ENCODE peak calls at places on chromosomes 2 and 18, in eight cellular contexts. W, A, R, S, H, E, I and N are unnamed samples.

GRCh38 chr2:189254268-189254883 is 74.8 kb upstream of the COL5A2 start:
- DNase-seq in W (peak), R (peak), S (peak), H (peak), A (no peak), I (peak), E (peak), N (no peak)

GRCh38 chr2:234309431-234309830 is 187.4 kb downstream of the ARL4C start:
- DNase-seq in E (no peak), H (no peak), A (no peak), I (no peak), S (no peak), W (no peak), R (no peak), N (no peak)

GRCh38 chr2:105330681-105331375 is 1.3 kb upstream of the TGFBRAP1 start:
- DNase-seq in I (no peak), R (no peak), H (no peak), A (no peak), E (no peak), S (no peak), W (no peak), N (no peak)

GRCh38 chr2:225100856-225101294 is 58.6 kb upstream of the DOCK10 start:
- DNase-seq in H (no peak), A (no peak), R (no peak), W (no peak), S (no peak), E (peak), I (peak), N (no peak)

GRCh38 chr2:74367789-74368188 is 12.3 kb downstream of the DCTN1 start:
- DNase-seq in H (no peak), W (no peak), S (no peak), E (no peak), R (no peak), I (no peak), A (no peak), N (no peak)

GRCh38 chr18:56927795-56928194 is 219.1 kb upstream of the BOD1L2 start:
- DNase-seq in I (no peak), A (no peak), E (no peak), W (no peak), R (no peak), S (no peak), H (no peak), N (no peak)

GRCh38 chr2:119484834-119485233 is 39.4 kb downstream of the SCTR start:
- DNase-seq in E (no peak), W (no peak), R (no peak), I (no peak), H (no peak), S (no peak), A (peak), N (no peak)

GRCh38 chr18:52582516-52582915 is 242.5 kb downstream of the DCC start:
- DNase-seq in I (no peak), H (no peak), R (no peak), E (no peak), W (no peak), S (no peak), A (no peak), N (no peak)

GRCh38 chr18:22475426-22476100 is 57.8 kb upstream of the CTAGE1 start:
- DNase-seq in A (no peak), E (no peak), R (no peak), S (no peak), I (no peak), W (no peak), H (no peak), N (no peak)

GRCh38 chr2:236503100-236503499 is 66.5 kb upstream of the ACKR3 start:
- DNase-seq in E (peak), H (no peak), W (no peak), R (no peak), I (no peak), A (peak), S (no peak), N (no peak)
- TF ChIP-seq CTCF in E (no peak), H (no peak), W (no peak), R (no peak), I (peak), A (no peak), S (no peak), N (no peak)

DNA sequence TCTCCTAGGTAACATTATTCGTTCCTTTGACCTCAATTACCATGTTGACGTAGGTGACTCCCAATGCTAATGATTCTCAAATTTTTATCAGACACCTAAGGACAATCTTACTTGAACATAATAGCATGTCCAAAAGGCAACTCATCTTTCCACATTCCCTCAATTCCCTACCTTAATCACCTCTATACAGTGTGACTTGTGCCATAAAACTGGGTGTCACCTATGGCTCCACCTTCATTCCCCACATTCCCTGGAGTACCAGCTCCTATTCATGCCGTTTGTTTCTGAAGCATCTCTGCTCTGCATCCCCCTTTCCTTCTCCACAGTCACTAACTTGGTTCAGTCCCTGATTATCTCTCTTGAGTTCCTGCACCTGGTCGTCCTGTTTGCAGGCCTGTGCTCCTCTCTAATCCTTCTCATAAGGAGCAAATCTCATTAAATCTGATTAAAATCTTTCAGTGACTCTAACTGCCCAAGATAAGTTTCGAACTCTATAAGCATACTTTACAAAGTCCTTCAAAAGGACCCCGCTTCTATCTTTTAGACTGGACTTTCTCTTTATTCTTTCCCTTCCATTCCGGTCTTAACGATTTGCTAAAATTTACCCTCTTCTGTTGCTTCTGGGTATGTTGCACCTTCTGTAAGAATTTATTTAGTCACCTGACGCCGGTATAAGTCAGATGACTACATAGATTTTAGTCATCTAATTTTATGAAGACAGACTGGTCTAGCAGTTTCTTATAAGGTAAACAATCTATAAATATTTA is 128.7 kb downstream of the OSBPL1A start:
- DNase-seq in A (no peak), I (no peak), E (no peak), S (peak), R (no peak), W (no peak), H (no peak), N (no peak)
- H3K4me3 ChIP-seq in A (peak), I (no peak), E (no peak), S (peak), R (no peak), W (no peak), H (no peak), N (no peak)

GRCh38 chr18:28189400-28190239 is 12.7 kb upstream of the CDH2 start:
- DNase-seq in E (peak), H (no peak), W (no peak), A (no peak), S (no peak), I (no peak), R (no peak), N (no peak)
- TF ChIP-seq CTCF in E (peak), H (peak), W (peak), A (peak), S (peak), I (peak), R (peak), N (no peak)

GRCh38 chr2:196330645-196331044 is 159.3 kb upstream of the STK17B start:
- DNase-seq in S (no peak), A (no peak), I (no peak), W (no peak), R (no peak), H (no peak), E (no peak), N (no peak)
- H3K4me3 ChIP-seq in S (no peak), A (no peak), I (no peak), W (no peak), R (no peak), H (no peak), E (no peak), N (no peak)

GRCh38 chr2:231708050-231708772 is at the start of gene PTMA:
- DNase-seq in H (peak), E (peak), I (peak), R (peak), S (peak), W (peak), A (peak), N (peak)

GRCh38 chr2:231707625-231708049 is 688 bp upstream of the PTMA start:
- DNase-seq in I (no peak), W (no peak), H (peak), A (no peak), E (peak), R (no peak), S (no peak), N (no peak)

GRCh38 chr2:231709981-231710750 is 1.8 kb downstream of the PTMA start:
- DNase-seq in A (no peak), W (peak), R (peak), I (no peak), E (peak), H (peak), S (peak), N (peak)

GRCh38 chr2:231709636-231709980 is 1.3 kb downstream of the PTMA start:
- DNase-seq in W (peak), E (peak), I (no peak), S (peak), A (no peak), R (peak), H (no peak), N (peak)

GRCh38 chr2:231708773-231709635 is 679 bp downstream of the PTMA start:
- DNase-seq in R (peak), E (peak), H (no peak), S (peak), A (no peak), I (no peak), W (peak), N (peak)
- TF ChIP-seq CTCF in R (no peak), E (peak), H (peak), S (peak), A (peak), I (peak), W (peak), N (peak)